ENCODE peak calls at places on chromosomes 1 and 21, in nine cellular contexts. G is AG04450, X is astrocyte, V is uterus, Z is HepG2, M is fibroblast of lung, E is heart right ventricle, J is psoas muscle, W is breast epithelium. P is an unnamed sample.

GRCh38 chr1:161736332-161736969 is 13.1 kb upstream of the DUSP12 start:
- DNase-seq in G (no peak), X (no peak), V (no peak), Z (no peak), M (peak; percentile 39), E (no peak), J (no peak), W (no peak), P (no peak)

GRCh38 chr1:162276493-162276892 is 100.2 kb downstream of the SPATA46 start:
- DNase-seq in G (no peak), X (no peak), V (no peak), Z (peak; percentile 50), M (peak; percentile 53), E (no peak), J (no peak), W (no peak), P (no peak)

GRCh38 chr21:41865002-41865777 is 14.0 kb downstream of the PRDM15 start:
- DNase-seq in G (no peak), X (no peak), V (no peak), Z (no peak), M (no peak), E (no peak), J (no peak), W (no peak), P (no peak)

GRCh38 chr1:68202239-68202832 is 30.0 kb downstream of the WLS start:
- DNase-seq in G (no peak), X (peak; percentile 65), V (no peak), Z (no peak), M (peak; percentile 32), E (no peak), J (no peak), W (no peak), P (no peak)

GRCh38 chr1:15788624-15789301 is 18.7 kb downstream of the UQCRHL start:
- DNase-seq in G (no peak), X (peak; percentile 73), V (no peak), Z (no peak), M (peak; percentile 57), E (no peak), J (no peak), W (no peak), P (peak; percentile 38)

GRCh38 chr1:149979245-149979971 is 31.1 kb downstream of the OTUD7B start:
- DNase-seq in G (no peak), X (no peak), V (no peak), Z (no peak), M (no peak), E (no peak), J (no peak), W (no peak), P (no peak)

GRCh38 chr1:95002657-95003432 is 69.9 kb downstream of the ALG14 start:
- DNase-seq in G (no peak), X (no peak), V (peak; percentile 87), Z (peak; percentile 31), M (peak; percentile 45), E (no peak), J (no peak), W (no peak), P (no peak)

GRCh38 chr1:53366901-53367502 is 39.1 kb upstream of the LRP8 start:
- DNase-seq in G (no peak), X (no peak), V (no peak), Z (no peak), M (no peak), E (no peak), J (no peak), W (no peak), P (peak; percentile 10)

GRCh38 chr1:86788300-86789206 is 84.2 kb downstream of the SH3GLB1 start:
- DNase-seq in G (no peak), X (peak; percentile 99), V (no peak), Z (peak; percentile 78), M (peak; percentile 98), E (no peak), J (peak; percentile 46), W (no peak), P (peak; percentile 41)

GRCh38 chr1:42943166-42943565 is 15.5 kb downstream of the SLC2A1 start:
- DNase-seq in G (no peak), X (peak; percentile 75), V (no peak), Z (no peak), M (no peak), E (peak; percentile 47), J (no peak), W (peak; percentile 94), P (peak; percentile 92)

GRCh38 chr1:223137402-223138100 is 5.5 kb downstream of the TLR5 start:
- DNase-seq in G (no peak), X (peak; percentile 35), V (peak; percentile 60), Z (peak; percentile 5), M (peak; percentile 85), E (no peak), J (no peak), W (peak; percentile 64), P (peak; percentile 61)

GRCh38 chr1:226308166-226308722 is 720 bp downstream of the LIN9 start:
- DNase-seq in G (no peak), X (no peak), V (peak; percentile 18), Z (no peak), M (no peak), E (no peak), J (no peak), W (no peak), P (no peak)

GRCh38 chr1:206835186-206835585 is 30.2 kb upstream of the IL20 start:
- DNase-seq in G (no peak), X (no peak), V (no peak), Z (no peak), M (no peak), E (no peak), J (no peak), W (no peak), P (no peak)

DNA sequence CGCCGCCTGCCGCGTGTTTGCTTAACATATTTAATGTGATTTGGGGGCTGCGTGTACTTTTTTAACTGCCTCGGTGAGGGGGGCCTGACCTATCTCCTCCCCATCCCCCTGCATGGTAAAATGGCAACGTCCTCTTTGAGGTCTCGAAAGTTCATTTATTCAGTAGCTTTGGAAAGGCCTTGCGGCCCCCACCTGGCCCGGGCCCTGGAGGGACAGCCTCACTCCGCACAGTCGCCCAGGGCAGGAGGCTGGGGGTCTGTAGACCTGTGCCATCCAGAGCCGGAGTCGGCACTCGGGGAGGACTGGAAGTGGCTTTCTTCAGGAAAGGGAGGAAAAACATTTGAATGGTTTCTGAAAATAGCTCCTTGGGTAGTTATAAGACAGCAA is 38.0 kb upstream of the ACTRT2 start:
- DNase-seq in G (no peak), X (no peak), V (no peak), Z (no peak), M (no peak), E (no peak), J (no peak), W (no peak), P (no peak)
- H3K4me3 ChIP-seq in G (no peak overlapping the region), X (no peak overlapping the region), V (no peak overlapping the region), Z (no peak overlapping the region), M (no peak overlapping the region), E (no peak overlapping the region), J (no peak overlapping the region), W (no peak overlapping the region), P (no peak overlapping the region)

GRCh38 chr1:1605034-1605591 is 5.2 kb upstream of the FNDC10 start:
- DNase-seq in G (no peak), X (no peak), V (no peak), Z (no peak), M (no peak), E (no peak), J (no peak), W (no peak), P (no peak)
- H3K27me3 ChIP-seq in G (peaks cover 2% of the 10 kb centered on the region), X (peaks cover 7% of the 10 kb centered on the region), V (peaks cover 4% of the 10 kb centered on the region), Z (peaks cover 9% of the 10 kb centered on the region), M (peaks cover 4% of the 10 kb centered on the region), E (peaks cover 22% of the 10 kb centered on the region), J (no peaks in the 10 kb centered on the region), W (no peaks in the 10 kb centered on the region), P (no peaks in the 10 kb centered on the region)

DNA sequence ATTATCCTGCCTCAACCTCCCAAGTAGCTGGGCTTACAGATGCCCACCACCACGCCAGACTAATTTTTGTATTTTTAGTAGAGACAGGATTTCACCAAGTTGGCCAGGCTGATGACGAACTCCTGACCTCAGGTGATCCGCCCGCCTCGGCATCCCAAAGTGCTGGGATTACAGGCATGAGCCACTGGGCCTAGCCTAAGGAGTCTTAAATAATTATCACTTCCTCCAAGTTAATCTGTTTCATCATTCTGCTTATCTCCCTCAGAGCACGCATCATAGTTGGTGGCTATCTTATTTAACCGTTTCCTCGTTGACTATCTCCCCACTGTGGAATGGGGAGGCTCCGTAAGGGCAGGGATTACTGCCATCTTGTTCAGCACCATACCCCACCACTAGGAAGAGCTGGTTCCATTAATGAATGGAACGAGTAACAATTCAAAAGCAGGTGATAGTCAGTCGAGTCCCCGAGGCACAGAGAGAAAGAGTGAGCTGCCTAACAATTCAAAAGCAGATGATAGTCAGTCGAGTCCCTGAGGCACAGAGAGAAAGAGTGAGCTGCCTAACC is 52.7 kb downstream of the GLUL start:
- DNase-seq in G (no peak), X (no peak), V (no peak), Z (no peak), M (no peak), E (no peak), J (no peak), W (no peak), P (no peak)
- TF ChIP-seq CTCF in G (no peak), X (no peak), V (no peak), Z (no peak), M (no peak), E (no peak), J (no peak), W (no peak), P (no peak)

GRCh38 chr1:23370744-23371710 is 1.4 kb upstream of the ZNF436 start:
- DNase-seq in G (no peak), X (no peak), V (no peak), Z (no peak), M (peak; percentile 47), E (no peak), J (no peak), W (no peak), P (peak; percentile 27)
- H3K4me3 ChIP-seq in G (peak overlapping the region; percentile 99), X (peak overlapping the region; percentile 99), V (no peak overlapping the region), Z (no peak overlapping the region), M (peak overlapping the region; percentile 90), E (peak overlapping the region; percentile 90), J (peak overlapping the region; percentile 89), W (peak overlapping the region; percentile 90), P (no peak overlapping the region)

GRCh38 chr1:211114446-211114845 is 19.5 kb downstream of the KCNH1 start:
- DNase-seq in G (no peak), X (no peak), V (no peak), Z (no peak), M (no peak), E (no peak), J (no peak), W (no peak), P (no peak)
- H3K27me3 ChIP-seq in G (no peaks in the 10 kb centered on the region), X (no peaks in the 10 kb centered on the region), V (no peaks in the 10 kb centered on the region), Z (peaks cover 3% of the 10 kb centered on the region), M (no peaks in the 10 kb centered on the region), E (peaks cover 10% of the 10 kb centered on the region), J (no peaks in the 10 kb centered on the region), W (no peaks in the 10 kb centered on the region), P (no peaks in the 10 kb centered on the region)